ENCODE peak calls at places on chromosome 20, in seven cellular contexts. One of them, this sample, is unnamed. For H3K36me3, the result is how much of the 10 kb centered on the place peaks cover.

GRCh38 chr20:63123326-63123725 is 92.6 kb downstream of the YTHDF1 start:
- DNase-seq in CD8-positive, alpha-beta memory T cell: peak
- DNase-seq in WERI-Rb-1: peak
- DNase-seq in NT2/D1: no peak
- DNase-seq in effector memory CD4-positive, alpha-beta T cell: no peak
- DNase-seq in cardiac muscle cell: no peak
- DNase-seq in left ventricle myocardium inferior: peak
- DNase-seq in this sample: no peak

GRCh38 chr20:5168582-5169396 is 42.0 kb downstream of the CDS2 start:
- DNase-seq in CD8-positive, alpha-beta memory T cell: no peak
- DNase-seq in WERI-Rb-1: no peak
- DNase-seq in NT2/D1: peak
- DNase-seq in effector memory CD4-positive, alpha-beta T cell: no peak
- DNase-seq in cardiac muscle cell: no peak
- DNase-seq in left ventricle myocardium inferior: no peak
- DNase-seq in this sample: no peak

GRCh38 chr20:43722153-43722505 is 4.7 kb downstream of the GTSF1L start:
- DNase-seq in CD8-positive, alpha-beta memory T cell: peak
- DNase-seq in WERI-Rb-1: no peak
- DNase-seq in NT2/D1: no peak
- DNase-seq in effector memory CD4-positive, alpha-beta T cell: peak
- DNase-seq in cardiac muscle cell: no peak
- DNase-seq in left ventricle myocardium inferior: no peak
- DNase-seq in this sample: no peak

GRCh38 chr20:45323731-45324130 is 15.6 kb upstream of the MATN4 start:
- DNase-seq in CD8-positive, alpha-beta memory T cell: no peak
- DNase-seq in WERI-Rb-1: no peak
- DNase-seq in NT2/D1: no peak
- DNase-seq in effector memory CD4-positive, alpha-beta T cell: no peak
- DNase-seq in cardiac muscle cell: no peak
- DNase-seq in left ventricle myocardium inferior: no peak
- DNase-seq in this sample: no peak

GRCh38 chr20:58550661-58551060 is 35.5 kb upstream of the APCDD1L start:
- DNase-seq in CD8-positive, alpha-beta memory T cell: no peak
- DNase-seq in WERI-Rb-1: no peak
- DNase-seq in NT2/D1: no peak
- DNase-seq in effector memory CD4-positive, alpha-beta T cell: no peak
- DNase-seq in cardiac muscle cell: no peak
- DNase-seq in left ventricle myocardium inferior: no peak
- DNase-seq in this sample: no peak

GRCh38 chr20:9156529-9157280 is 87.8 kb downstream of the PLCB4 start:
- DNase-seq in CD8-positive, alpha-beta memory T cell: no peak
- DNase-seq in WERI-Rb-1: no peak
- DNase-seq in NT2/D1: no peak
- DNase-seq in effector memory CD4-positive, alpha-beta T cell: no peak
- DNase-seq in cardiac muscle cell: no peak
- DNase-seq in left ventricle myocardium inferior: no peak
- DNase-seq in this sample: no peak

GRCh38 chr20:58598271-58599015 is 52.6 kb upstream of the STX16 start:
- DNase-seq in CD8-positive, alpha-beta memory T cell: no peak
- DNase-seq in WERI-Rb-1: no peak
- DNase-seq in NT2/D1: no peak
- DNase-seq in effector memory CD4-positive, alpha-beta T cell: no peak
- DNase-seq in cardiac muscle cell: no peak
- DNase-seq in left ventricle myocardium inferior: peak
- DNase-seq in this sample: no peak

GRCh38 chr20:23393999-23394775 is 27.1 kb downstream of the NAPB start:
- DNase-seq in CD8-positive, alpha-beta memory T cell: no peak
- DNase-seq in WERI-Rb-1: no peak
- DNase-seq in NT2/D1: no peak
- DNase-seq in effector memory CD4-positive, alpha-beta T cell: no peak
- DNase-seq in cardiac muscle cell: no peak
- DNase-seq in left ventricle myocardium inferior: no peak
- DNase-seq in this sample: no peak

GRCh38 chr20:4220756-4221155 is 205.4 kb upstream of the RNF24 start:
- DNase-seq in CD8-positive, alpha-beta memory T cell: no peak
- DNase-seq in WERI-Rb-1: no peak
- DNase-seq in NT2/D1: no peak
- DNase-seq in effector memory CD4-positive, alpha-beta T cell: no peak
- DNase-seq in cardiac muscle cell: no peak
- DNase-seq in left ventricle myocardium inferior: no peak
- DNase-seq in this sample: no peak

GRCh38 chr20:9417665-9418064 is 96.7 kb upstream of the LAMP5 start:
- DNase-seq in CD8-positive, alpha-beta memory T cell: no peak
- DNase-seq in WERI-Rb-1: no peak
- DNase-seq in NT2/D1: no peak
- DNase-seq in effector memory CD4-positive, alpha-beta T cell: no peak
- DNase-seq in cardiac muscle cell: no peak
- DNase-seq in left ventricle myocardium inferior: no peak
- DNase-seq in this sample: no peak

GRCh38 chr20:18585134-18585533 is 2.7 kb upstream of the DTD1 start:
- DNase-seq in CD8-positive, alpha-beta memory T cell: no peak
- DNase-seq in WERI-Rb-1: no peak
- DNase-seq in NT2/D1: no peak
- DNase-seq in effector memory CD4-positive, alpha-beta T cell: no peak
- DNase-seq in cardiac muscle cell: no peak
- DNase-seq in left ventricle myocardium inferior: no peak
- DNase-seq in this sample: no peak

GRCh38 chr20:19603390-19603753 is 154.7 kb upstream of the RIN2 start:
- DNase-seq in CD8-positive, alpha-beta memory T cell: no peak
- DNase-seq in WERI-Rb-1: no peak
- DNase-seq in NT2/D1: no peak
- DNase-seq in effector memory CD4-positive, alpha-beta T cell: no peak
- DNase-seq in cardiac muscle cell: no peak
- DNase-seq in left ventricle myocardium inferior: no peak
- DNase-seq in this sample: no peak

GRCh38 chr20:8216375-8217200 is 84.5 kb downstream of the PLCB1 start:
- DNase-seq in CD8-positive, alpha-beta memory T cell: no peak
- DNase-seq in WERI-Rb-1: no peak
- DNase-seq in NT2/D1: no peak
- DNase-seq in effector memory CD4-positive, alpha-beta T cell: no peak
- DNase-seq in cardiac muscle cell: no peak
- DNase-seq in left ventricle myocardium inferior: no peak
- DNase-seq in this sample: no peak

GRCh38 chr20:3927486-3928291 is 38.5 kb downstream of the PANK2 start:
- DNase-seq in CD8-positive, alpha-beta memory T cell: no peak
- DNase-seq in WERI-Rb-1: peak
- DNase-seq in NT2/D1: no peak
- DNase-seq in effector memory CD4-positive, alpha-beta T cell: no peak
- DNase-seq in cardiac muscle cell: no peak
- DNase-seq in left ventricle myocardium inferior: no peak
- DNase-seq in this sample: no peak

GRCh38 chr20:46933150-46933549 is 38.5 kb downstream of the EYA2 start:
- DNase-seq in CD8-positive, alpha-beta memory T cell: no peak
- DNase-seq in WERI-Rb-1: peak
- DNase-seq in NT2/D1: no peak
- DNase-seq in effector memory CD4-positive, alpha-beta T cell: no peak
- DNase-seq in cardiac muscle cell: no peak
- DNase-seq in left ventricle myocardium inferior: no peak
- DNase-seq in this sample: no peak

GRCh38 chr20:51573576-51574243 is 31.2 kb upstream of the NFATC2 start:
- DNase-seq in CD8-positive, alpha-beta memory T cell: no peak
- DNase-seq in WERI-Rb-1: no peak
- DNase-seq in NT2/D1: no peak
- DNase-seq in effector memory CD4-positive, alpha-beta T cell: no peak
- DNase-seq in cardiac muscle cell: no peak
- DNase-seq in left ventricle myocardium inferior: no peak
- DNase-seq in this sample: no peak

GRCh38 chr20:10792291-10792690 is 118.5 kb upstream of the JAG1 start:
- DNase-seq in CD8-positive, alpha-beta memory T cell: no peak
- DNase-seq in WERI-Rb-1: no peak
- DNase-seq in NT2/D1: no peak
- DNase-seq in effector memory CD4-positive, alpha-beta T cell: no peak
- DNase-seq in cardiac muscle cell: no peak
- DNase-seq in left ventricle myocardium inferior: no peak
- DNase-seq in this sample: no peak

GRCh38 chr20:19212524-19213502 is at the start of gene SLC24A3:
- DNase-seq in CD8-positive, alpha-beta memory T cell: no peak
- DNase-seq in WERI-Rb-1: peak
- DNase-seq in NT2/D1: no peak
- DNase-seq in effector memory CD4-positive, alpha-beta T cell: no peak
- DNase-seq in cardiac muscle cell: peak
- DNase-seq in left ventricle myocardium inferior: peak
- DNase-seq in this sample: no peak

GRCh38 chr20:34294563-34294962 is 8.6 kb downstream of the AHCY start:
- DNase-seq in CD8-positive, alpha-beta memory T cell: no peak
- DNase-seq in WERI-Rb-1: no peak
- DNase-seq in NT2/D1: no peak
- DNase-seq in effector memory CD4-positive, alpha-beta T cell: no peak
- DNase-seq in cardiac muscle cell: no peak
- DNase-seq in left ventricle myocardium inferior: no peak
- DNase-seq in this sample: no peak
- H3K36me3 ChIP-seq in CD8-positive, alpha-beta memory T cell: under half
- H3K36me3 ChIP-seq in WERI-Rb-1: half or more
- H3K36me3 ChIP-seq in NT2/D1: half or more
- H3K36me3 ChIP-seq in effector memory CD4-positive, alpha-beta T cell: under half
- H3K36me3 ChIP-seq in cardiac muscle cell: under half
- H3K36me3 ChIP-seq in left ventricle myocardium inferior: half or more
- H3K36me3 ChIP-seq in this sample: under half

GRCh38 chr20:38895098-38895949 is 30.9 kb upstream of the FAM83D start:
- DNase-seq in CD8-positive, alpha-beta memory T cell: no peak
- DNase-seq in WERI-Rb-1: no peak
- DNase-seq in NT2/D1: no peak
- DNase-seq in effector memory CD4-positive, alpha-beta T cell: no peak
- DNase-seq in cardiac muscle cell: no peak
- DNase-seq in left ventricle myocardium inferior: no peak
- DNase-seq in this sample: no peak

GRCh38 chr20:38893485-38894090 is 32.6 kb upstream of the FAM83D start:
- DNase-seq in CD8-positive, alpha-beta memory T cell: peak
- DNase-seq in WERI-Rb-1: peak
- DNase-seq in NT2/D1: peak
- DNase-seq in effector memory CD4-positive, alpha-beta T cell: peak
- DNase-seq in cardiac muscle cell: peak
- DNase-seq in left ventricle myocardium inferior: peak
- DNase-seq in this sample: no peak

GRCh38 chr20:38894091-38894847 is 31.9 kb upstream of the FAM83D start:
- DNase-seq in CD8-positive, alpha-beta memory T cell: no peak
- DNase-seq in WERI-Rb-1: peak
- DNase-seq in NT2/D1: no peak
- DNase-seq in effector memory CD4-positive, alpha-beta T cell: no peak
- DNase-seq in cardiac muscle cell: no peak
- DNase-seq in left ventricle myocardium inferior: peak
- DNase-seq in this sample: no peak

GRCh38 chr20:38897267-38897666 is 28.9 kb upstream of the FAM83D start:
- DNase-seq in CD8-positive, alpha-beta memory T cell: no peak
- DNase-seq in WERI-Rb-1: no peak
- DNase-seq in NT2/D1: no peak
- DNase-seq in effector memory CD4-positive, alpha-beta T cell: no peak
- DNase-seq in cardiac muscle cell: no peak
- DNase-seq in left ventricle myocardium inferior: no peak
- DNase-seq in this sample: no peak

DNA sequence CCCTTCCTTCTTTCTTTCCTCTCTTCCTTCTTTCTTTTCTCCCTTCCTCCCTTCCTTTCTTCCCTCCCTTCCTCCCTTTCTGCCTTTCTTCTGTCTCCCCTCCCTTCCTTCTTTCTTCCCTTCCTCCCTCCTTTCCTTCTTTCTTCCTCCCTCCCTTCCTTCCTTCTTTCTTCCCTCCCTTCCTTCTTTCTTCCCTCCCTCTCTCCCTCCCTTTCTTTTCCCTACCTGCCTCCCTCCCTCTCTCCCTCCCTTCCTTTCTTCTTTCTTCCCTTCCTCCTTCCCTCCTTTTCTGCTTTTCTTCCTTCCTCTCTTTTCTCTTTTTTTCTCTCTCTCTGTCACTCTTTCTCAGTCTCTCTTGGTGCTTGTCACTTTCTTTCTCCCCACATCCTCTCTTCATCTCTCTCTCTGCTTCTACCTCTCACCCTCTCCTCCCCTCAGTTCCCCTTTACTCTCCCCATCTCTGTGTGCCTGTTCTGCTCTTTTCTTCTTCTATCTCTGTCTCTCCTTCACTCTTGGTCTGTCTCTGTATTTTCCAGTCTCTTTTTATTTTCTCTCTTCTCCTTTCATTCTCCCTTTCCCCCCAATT is 30.1 kb upstream of the FAM83D start:
- DNase-seq in CD8-positive, alpha-beta memory T cell: no peak
- DNase-seq in WERI-Rb-1: no peak
- DNase-seq in NT2/D1: no peak
- DNase-seq in effector memory CD4-positive, alpha-beta T cell: no peak
- DNase-seq in cardiac muscle cell: no peak
- DNase-seq in left ventricle myocardium inferior: no peak
- DNase-seq in this sample: no peak
- H3K36me3 ChIP-seq in CD8-positive, alpha-beta memory T cell: under half
- H3K36me3 ChIP-seq in WERI-Rb-1: under half
- H3K36me3 ChIP-seq in NT2/D1: under half
- H3K36me3 ChIP-seq in effector memory CD4-positive, alpha-beta T cell: under half
- H3K36me3 ChIP-seq in cardiac muscle cell: under half
- H3K36me3 ChIP-seq in left ventricle myocardium inferior: under half
- H3K36me3 ChIP-seq in this sample: under half

GRCh38 chr20:32370897-32371296 is 12.8 kb downstream of the ASXL1 start:
- DNase-seq in CD8-positive, alpha-beta memory T cell: no peak
- DNase-seq in WERI-Rb-1: no peak
- DNase-seq in NT2/D1: no peak
- DNase-seq in effector memory CD4-positive, alpha-beta T cell: no peak
- DNase-seq in cardiac muscle cell: no peak
- DNase-seq in left ventricle myocardium inferior: no peak
- DNase-seq in this sample: no peak

GRCh38 chr20:32368323-32368722 is 10.2 kb downstream of the ASXL1 start:
- DNase-seq in CD8-positive, alpha-beta memory T cell: no peak
- DNase-seq in WERI-Rb-1: no peak
- DNase-seq in NT2/D1: no peak
- DNase-seq in effector memory CD4-positive, alpha-beta T cell: no peak
- DNase-seq in cardiac muscle cell: no peak
- DNase-seq in left ventricle myocardium inferior: no peak
- DNase-seq in this sample: no peak

GRCh38 chr20:32365560-32365959 is 7.4 kb downstream of the ASXL1 start:
- DNase-seq in CD8-positive, alpha-beta memory T cell: no peak
- DNase-seq in WERI-Rb-1: no peak
- DNase-seq in NT2/D1: no peak
- DNase-seq in effector memory CD4-positive, alpha-beta T cell: no peak
- DNase-seq in cardiac muscle cell: no peak
- DNase-seq in left ventricle myocardium inferior: no peak
- DNase-seq in this sample: no peak

GRCh38 chr20:32366380-32366779 is 8.2 kb downstream of the ASXL1 start:
- DNase-seq in CD8-positive, alpha-beta memory T cell: no peak
- DNase-seq in WERI-Rb-1: no peak
- DNase-seq in NT2/D1: no peak
- DNase-seq in effector memory CD4-positive, alpha-beta T cell: no peak
- DNase-seq in cardiac muscle cell: no peak
- DNase-seq in left ventricle myocardium inferior: no peak
- DNase-seq in this sample: no peak

DNA sequence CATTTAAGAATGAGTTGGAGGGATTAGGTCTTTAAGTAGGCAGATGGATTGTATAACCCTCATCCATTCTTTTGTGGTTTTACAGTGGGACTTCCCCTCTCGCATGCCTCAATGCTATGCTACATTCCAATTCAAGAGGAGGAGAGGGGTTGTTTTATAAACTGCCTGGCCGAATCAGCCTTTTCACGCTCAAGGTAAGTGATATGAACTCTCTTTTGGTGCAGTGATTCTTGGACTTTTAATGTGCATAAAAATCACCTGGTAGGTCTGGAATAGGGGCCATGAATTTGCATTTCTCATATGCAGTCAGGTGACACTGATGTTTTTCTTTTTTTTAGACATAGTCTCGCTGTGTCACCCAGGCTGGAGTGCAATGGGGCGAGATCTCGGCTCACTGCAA is 10.8 kb downstream of the ASXL1 start:
- DNase-seq in CD8-positive, alpha-beta memory T cell: no peak
- DNase-seq in WERI-Rb-1: no peak
- DNase-seq in NT2/D1: peak
- DNase-seq in effector memory CD4-positive, alpha-beta T cell: no peak
- DNase-seq in cardiac muscle cell: no peak
- DNase-seq in left ventricle myocardium inferior: no peak
- DNase-seq in this sample: no peak
- H3K36me3 ChIP-seq in CD8-positive, alpha-beta memory T cell: under half
- H3K36me3 ChIP-seq in WERI-Rb-1: half or more
- H3K36me3 ChIP-seq in NT2/D1: under half
- H3K36me3 ChIP-seq in effector memory CD4-positive, alpha-beta T cell: under half
- H3K36me3 ChIP-seq in cardiac muscle cell: under half
- H3K36me3 ChIP-seq in left ventricle myocardium inferior: under half
- H3K36me3 ChIP-seq in this sample: under half

GRCh38 chr20:35472209-35472608 is 16.8 kb downstream of the CEP250 start:
- DNase-seq in CD8-positive, alpha-beta memory T cell: no peak
- DNase-seq in WERI-Rb-1: no peak
- DNase-seq in NT2/D1: no peak
- DNase-seq in effector memory CD4-positive, alpha-beta T cell: no peak
- DNase-seq in cardiac muscle cell: no peak
- DNase-seq in left ventricle myocardium inferior: no peak
- DNase-seq in this sample: no peak
- H3K36me3 ChIP-seq in CD8-positive, alpha-beta memory T cell: under half
- H3K36me3 ChIP-seq in WERI-Rb-1: half or more
- H3K36me3 ChIP-seq in NT2/D1: half or more
- H3K36me3 ChIP-seq in effector memory CD4-positive, alpha-beta T cell: under half
- H3K36me3 ChIP-seq in cardiac muscle cell: half or more
- H3K36me3 ChIP-seq in left ventricle myocardium inferior: half or more
- H3K36me3 ChIP-seq in this sample: under half